ENCODE peak calls at places on chromosomes 16 and 17, in eight cellular contexts. Z is SK-N-SH, B is Peyer's patch, C is progenitor cell of endocrine pancreas, X is epithelial cell of esophagus, H is AG10803, K is GM13977, N is ascending aorta. I is an unnamed sample.

GRCh38 chr16:75207831-75208230 is 870 bp upstream of the CTRB2 start:
- DNase-seq in N (no peak), B (no peak), K (no peak), H (no peak), X (no peak), Z (no peak), C (no peak), I (no peak)

GRCh38 chr17:13435230-13435629 is 166.5 kb downstream of the HS3ST3A1 start:
- DNase-seq in Z (no peak), C (no peak), X (no peak), B (no peak), H (no peak), N (no peak), K (no peak), I (no peak)

GRCh38 chr16:15865742-15866141 is 8.9 kb upstream of the MYH11 start:
- DNase-seq in H (peak; percentile 58), X (no peak), B (no peak), N (no peak), Z (no peak), K (no peak), C (no peak), I (no peak)

GRCh38 chr16:20598832-20599469 is 22.8 kb upstream of the ACSM2B start:
- DNase-seq in H (no peak), B (no peak), K (no peak), N (no peak), C (no peak), X (no peak), Z (no peak), I (no peak)

GRCh38 chr16:4360538-4361021 is 9.5 kb upstream of the PAM16 start:
- DNase-seq in H (no peak), B (no peak), C (no peak), N (no peak), Z (peak; percentile 81), X (no peak), K (no peak), I (no peak)

GRCh38 chr16:59210955-59211541 is 476.9 kb upstream of the GOT2 start:
- DNase-seq in X (no peak), H (peak; percentile 64), K (no peak), B (no peak), C (no peak), N (no peak), Z (no peak), I (no peak)

GRCh38 chr16:81443688-81444447 is 740 bp upstream of the CMIP start:
- DNase-seq in N (no peak), H (no peak), B (peak; percentile 64), Z (no peak), X (no peak), K (no peak), C (peak; percentile 27), I (no peak)

GRCh38 chr16:35714665-35715064 is 2255.3 kb downstream of the TP53TG3F start:
- DNase-seq in H (no peak), C (no peak), K (no peak), B (no peak), N (no peak), Z (no peak), X (no peak), I (no peak)

GRCh38 chr17:42798383-42799380 is at the start of the genes CNTD1 and COA3:
- DNase-seq in C (peak; percentile 86), Z (peak; percentile 97), B (peak; percentile 93), N (peak; percentile 39), H (peak; percentile 79), K (peak; percentile 93), X (peak; percentile 83), I (peak; percentile 84)

GRCh38 chr17:35051579-35052239 is 11.8 kb downstream of the RFFL start:
- DNase-seq in K (no peak), N (no peak), H (peak; percentile 50), B (no peak), C (no peak), X (no peak), Z (no peak), I (no peak)

GRCh38 chr17:58336456-58337094 is 8.0 kb upstream of the TSPOAP1 start:
- DNase-seq in N (no peak), K (no peak), Z (peak; percentile 44), B (no peak), X (peak; percentile 36), C (no peak), H (peak; percentile 85), I (peak; percentile 8)

GRCh38 chr17:7587420-7587786 is 2.5 kb downstream of the SOX15 start:
- DNase-seq in B (no peak), C (no peak), K (no peak), N (no peak), H (peak; percentile 96), X (peak; percentile 85), Z (no peak), I (no peak)

GRCh38 chr17:78572277-78573205 is 4.7 kb downstream of the DNAH17 start:
- DNase-seq in C (no peak), N (no peak), K (no peak), H (no peak), Z (peak; percentile 74), B (peak; percentile 54), X (no peak), I (no peak)

GRCh38 chr16:86772671-86773338 is 194.5 kb downstream of the FOXL1 start:
- DNase-seq in K (no peak), C (no peak), N (no peak), H (peak; percentile 88), Z (no peak), B (peak; percentile 11), X (peak; percentile 54), I (no peak)

GRCh38 chr16:54843424-54843750 is 87.3 kb upstream of the IRX5 start:
- DNase-seq in C (no peak), X (peak; percentile 74), H (no peak), Z (no peak), K (no peak), N (no peak), B (no peak), I (no peak)

GRCh38 chr17:28746611-28747045 is 2.8 kb downstream of the TRAF4 start:
- DNase-seq in Z (no peak), K (no peak), X (no peak), N (no peak), C (no peak), H (no peak), B (peak; percentile 90), I (no peak)

GRCh38 chr17:14396542-14396941 is 95.7 kb downstream of the HS3ST3B1 start:
- DNase-seq in C (no peak), B (no peak), Z (no peak), X (no peak), H (peak; percentile 37), K (no peak), N (no peak), I (no peak)

GRCh38 chr16:85593503-85594195 is 19.5 kb upstream of the GSE1 start:
- DNase-seq in N (no peak), X (no peak), K (no peak), Z (peak; percentile 85), B (no peak), C (no peak), H (no peak), I (peak; percentile 57)

GRCh38 chr17:14047591-14047990 is 21.7 kb upstream of the COX10 start:
- DNase-seq in Z (no peak), X (no peak), K (no peak), B (no peak), H (no peak), C (no peak), N (no peak), I (no peak)

GRCh38 chr17:47618416-47618815 is 31.3 kb upstream of the KPNB1 start:
- DNase-seq in N (no peak), Z (no peak), X (no peak), K (no peak), B (no peak), H (peak; percentile 14), C (no peak), I (no peak)

GRCh38 chr17:19369846-19370492 is 7.4 kb upstream of the B9D1 start:
- DNase-seq in N (no peak), C (no peak), B (peak; percentile 59), Z (no peak), K (no peak), X (peak; percentile 61), H (no peak), I (no peak)

GRCh38 chr17:44084131-44084538 is 13.6 kb downstream of the G6PC3 start:
- DNase-seq in X (peak; percentile 27), H (no peak), N (no peak), Z (peak; percentile 78), B (no peak), C (no peak), K (peak; percentile 59), I (peak; percentile 58)
- TF ChIP-seq CTCF in X (peak; percentile 39), H (peak; percentile 39), N (peak; percentile 19), Z (peak; percentile 60), B (no peak), C (peak; percentile 42), K (peak; percentile 49), I (peak; percentile 64)

GRCh38 chr17:82105882-82106696 is 8.1 kb upstream of the FASN start:
- DNase-seq in N (no peak), B (peak; percentile 84), K (peak; percentile 93), C (peak; percentile 45), Z (peak; percentile 97), X (peak; percentile 88), H (peak; percentile 39), I (no peak)
- TF ChIP-seq CTCF in N (no peak), B (peak; percentile 22), K (peak; percentile 52), C (peak; percentile 62), Z (peak; percentile 49), X (peak; percentile 16), H (peak; percentile 40), I (no peak)

DNA sequence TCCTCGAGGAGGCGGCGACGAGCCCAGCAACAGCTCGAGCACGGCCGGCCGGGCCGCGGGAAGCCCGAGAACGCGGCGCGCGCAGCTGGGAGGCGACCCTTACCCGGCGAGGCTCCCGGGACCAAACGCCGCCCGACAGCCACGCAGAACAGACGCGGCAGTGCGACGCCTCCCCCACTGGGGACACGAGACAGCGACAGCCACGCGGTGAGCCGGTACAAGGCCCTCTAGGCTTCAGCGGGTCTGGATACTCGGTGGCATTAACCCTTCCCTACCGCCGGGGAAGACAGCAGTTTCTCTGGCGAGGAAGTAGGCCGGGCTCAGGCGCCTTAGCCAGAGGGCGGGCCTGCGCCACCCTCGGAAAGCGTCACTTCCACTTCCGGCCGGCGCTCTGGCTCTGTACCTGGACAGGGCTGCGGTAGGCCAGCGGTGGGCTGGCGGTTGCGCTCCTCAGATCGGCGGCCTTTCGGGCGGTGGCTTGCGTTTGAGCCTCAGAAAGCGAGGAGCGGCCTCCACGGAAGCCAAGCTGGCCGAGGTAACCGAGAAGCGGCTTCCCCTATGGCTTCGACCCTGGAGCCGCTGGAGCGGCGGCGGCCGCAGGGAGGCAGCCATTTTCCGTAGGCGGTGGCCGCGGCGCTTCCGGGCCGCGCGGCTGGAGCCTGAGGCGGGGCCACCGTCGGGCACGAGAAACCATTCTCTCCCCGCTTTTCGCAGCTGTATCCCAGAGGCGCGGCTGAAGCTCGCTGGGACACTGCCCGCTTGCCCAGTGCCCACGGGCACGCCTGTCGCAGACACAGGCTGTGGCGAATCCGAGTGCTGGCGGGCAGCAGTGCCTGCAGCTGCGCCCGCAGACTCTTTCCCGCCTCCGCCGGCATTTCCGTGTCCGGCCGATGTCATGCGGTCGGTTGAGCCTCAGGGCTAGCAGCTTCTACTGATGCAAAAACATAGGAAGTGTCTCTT is at the start of the genes TIGD7 and ZNF75A:
- DNase-seq in B (peak; percentile 93), C (peak; percentile 61), Z (peak; percentile 90), H (peak; percentile 90), X (peak; percentile 93), K (peak; percentile 93), N (no peak), I (peak; percentile 66)
- TF ChIP-seq CTCF in B (no peak), C (peak; percentile 6), Z (peak; percentile 14), H (peak; percentile 1), X (no peak), K (no peak), N (peak; percentile 22), I (no peak)

DNA sequence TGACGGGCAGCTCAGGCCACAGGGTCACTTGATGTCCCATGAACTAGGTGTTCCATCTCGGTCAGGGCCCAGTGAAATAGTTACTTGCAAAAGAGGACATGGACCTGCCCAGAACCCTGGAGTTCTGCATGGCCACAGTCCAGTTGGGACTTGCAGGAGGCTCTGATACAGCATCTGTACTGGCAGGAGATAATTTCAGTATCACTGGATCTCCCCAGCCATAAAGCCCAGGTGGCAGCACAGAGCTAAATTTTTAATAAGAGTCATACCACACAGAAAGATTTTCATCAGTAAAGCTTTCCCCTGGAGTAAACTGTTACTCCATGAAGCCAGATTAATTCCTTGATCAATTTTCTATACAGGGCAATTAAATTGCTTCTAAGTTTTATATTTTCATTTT is 18.0 kb upstream of the SLC16A5 start:
- DNase-seq in C (no peak), Z (peak; percentile 58), B (no peak), H (peak; percentile 33), X (peak; percentile 56), N (no peak), K (no peak), I (no peak)
- TF ChIP-seq CTCF in C (no peak), Z (peak; percentile 52), B (peak; percentile 19), H (peak; percentile 55), X (peak; percentile 60), N (peak; percentile 7), K (peak; percentile 12), I (peak; percentile 41)

I was measured in D721Med.